ENCODE peak calls at places on chromosomes 16 and 17, in four cellular contexts. W is IMR-90, I is left lung, G is brain microvascular endothelial cell. Q is an unnamed sample.
A peak's percentile ranks its signal among the peaks of the same experiment; 100 is the strongest.

GRCh38 chr17:16975266-16975651 is 3.3 kb upstream of the TNFRSF13B start:
- DNase-seq in W (no peak), G (no peak), I (no peak), Q (no peak)

GRCh38 chr17:32833526-32833925 is 43.4 kb downstream of the MYO1D start:
- DNase-seq in G (no peak), W (no peak), I (no peak), Q (no peak)

GRCh38 chr16:66483689-66484452 is 56.8 kb downstream of the BEAN1 start:
- DNase-seq in W (peak; percentile 63), I (peak; percentile 97), G (peak; percentile 53), Q (peak; percentile 61)

GRCh38 chr16:66324785-66325184 is 41.7 kb upstream of the CDH5 start:
- DNase-seq in G (peak; percentile 28), W (no peak), I (no peak), Q (peak; percentile 6)

GRCh38 chr17:7740481-7741001 is 23.0 kb downstream of the DNAH2 start:
- DNase-seq in G (no peak), W (no peak), I (no peak), Q (no peak)

GRCh38 chr17:79235808-79236207 is 161.2 kb downstream of the ENGASE start:
- DNase-seq in W (no peak), I (no peak), G (no peak), Q (no peak)

GRCh38 chr16:79932564-79932963 is 332.0 kb upstream of the MAF start:
- DNase-seq in G (peak; percentile 49), W (no peak), I (no peak), Q (no peak)

GRCh38 chr16:80303691-80304090 is 237.1 kb upstream of the DYNLRB2 start:
- DNase-seq in I (no peak), G (no peak), W (no peak), Q (no peak)

GRCh38 chr17:63496177-63496576 is 19.3 kb downstream of the ACE start:
- DNase-seq in G (no peak), I (no peak), W (no peak), Q (no peak)

GRCh38 chr17:76820039-76820438 is 48.2 kb upstream of the MGAT5B start:
- DNase-seq in W (no peak), G (no peak), I (no peak), Q (no peak)

GRCh38 chr16:57711331-57711730 is 16.7 kb downstream of the DRC7 start:
- DNase-seq in W (no peak), G (no peak), I (no peak), Q (no peak)

GRCh38 chr17:9987779-9988585 is 82.9 kb upstream of the RCVRN start:
- DNase-seq in I (no peak), W (peak; percentile 21), G (no peak), Q (no peak)

GRCh38 chr16:75306102-75306762 is 54.8 kb upstream of the BCAR1 start:
- DNase-seq in W (peak; percentile 47), G (peak; percentile 52), I (no peak), Q (no peak)

GRCh38 chr16:74817851-74818250 is 43.2 kb upstream of the FA2H start:
- DNase-seq in G (no peak), W (no peak), I (no peak), Q (no peak)

GRCh38 chr17:45735488-45735887 is 48.6 kb upstream of the CRHR1 start:
- DNase-seq in G (no peak), I (no peak), W (no peak), Q (no peak)

GRCh38 chr17:8630227-8630801 is at the start of gene MYH10:
- DNase-seq in G (no peak), W (no peak), I (no peak), Q (no peak)

GRCh38 chr16:69930117-69930776 is 20.9 kb upstream of the CLEC18A start:
- DNase-seq in W (peak; percentile 60), G (peak; percentile 50), I (no peak), Q (peak; percentile 59)

GRCh38 chr17:79669861-79670260 is 59.0 kb upstream of the RBFOX3 start:
- DNase-seq in W (no peak), I (no peak), G (no peak), Q (no peak)

GRCh38 chr17:9401434-9401833 is 174.2 kb downstream of the STX8 start:
- DNase-seq in I (no peak), G (peak; percentile 49), W (peak; percentile 78), Q (peak; percentile 69)

GRCh38 chr17:28381141-28381825 is 9.8 kb downstream of the SARM1 start:
- DNase-seq in I (peak; percentile 87), W (no peak), G (no peak), Q (no peak)
- TF ChIP-seq CTCF in I (peak; percentile 19), W (no peak), G (peak; percentile 47), Q (peak; percentile 6)

DNA sequence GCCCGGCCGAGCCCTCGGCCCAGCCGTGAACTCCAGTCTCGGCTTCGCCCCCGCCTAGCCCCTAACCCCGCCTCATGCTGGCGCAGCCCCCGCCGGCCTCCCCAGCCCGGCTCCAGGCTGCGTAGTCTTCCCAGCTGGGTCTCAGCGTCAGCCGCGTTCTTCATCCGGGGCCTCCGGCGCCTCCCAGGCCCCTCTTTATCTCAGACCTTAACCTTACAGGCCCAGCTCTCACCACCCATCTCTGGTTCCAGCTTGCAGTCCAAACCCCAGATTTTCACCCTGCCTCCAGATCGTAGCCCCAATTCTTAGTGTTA is at the start of gene PROCA1:
- DNase-seq in G (no peak), I (peak; percentile 88), W (no peak), Q (no peak)
- H3K4me3 ChIP-seq in G (peak within 1 kb of the TSS; percentile 61), I (peak within 1 kb of the TSS; percentile 56), W (peak within 1 kb of the TSS; percentile 65), Q (peak within 1 kb of the TSS; percentile 65)

GRCh38 chr17:40241435-40241834 is 22.3 kb downstream of the WIPF2 start:
- DNase-seq in I (no peak), G (no peak), W (no peak), Q (no peak)

GRCh38 chr17:40247926-40248495 is 28.9 kb downstream of the WIPF2 start:
- DNase-seq in G (no peak), W (no peak), I (no peak), Q (no peak)

GRCh38 chr17:40243756-40244155 is 24.7 kb downstream of the WIPF2 start:
- DNase-seq in G (no peak), W (no peak), I (no peak), Q (peak; percentile 60)

GRCh38 chr17:40242774-40243173 is 23.7 kb downstream of the WIPF2 start:
- DNase-seq in I (no peak), G (no peak), W (no peak), Q (peak; percentile 46)

DNA sequence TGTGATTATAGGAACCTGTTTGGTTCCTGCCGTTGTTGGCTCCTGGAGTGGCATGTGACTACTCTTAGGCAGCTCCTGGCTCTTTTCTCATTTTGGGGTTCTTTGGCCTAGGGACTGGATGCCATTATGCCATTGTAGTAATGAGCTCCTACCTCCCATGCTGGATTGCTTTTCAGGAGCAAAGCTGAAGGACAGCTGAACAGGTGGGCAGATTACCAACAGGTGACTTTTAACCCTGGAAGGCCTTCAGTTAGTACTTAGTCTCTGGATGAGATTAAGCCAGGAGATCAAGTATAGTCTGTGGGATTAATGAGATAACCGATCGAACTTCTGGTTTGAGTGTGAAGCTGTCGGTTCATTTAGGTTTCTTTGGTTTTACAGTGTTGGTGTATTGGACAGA is 25.2 kb downstream of the WIPF2 start:
- DNase-seq in I (no peak), G (no peak), W (no peak), Q (no peak)
- TF ChIP-seq CTCF in I (no peak), G (no peak), W (no peak), Q (no peak)

GRCh38 chr16:425082-425718 is at the start of gene RAB11FIP3:
- DNase-seq in G (peak; percentile 40), I (peak; percentile 96), W (peak; percentile 77), Q (peak; percentile 70)

GRCh38 chr16:426115-426905 is 861 bp downstream of the RAB11FIP3 start:
- DNase-seq in G (no peak), W (no peak), I (peak; percentile 82), Q (no peak)

GRCh38 chr16:426906-427249 is 1.4 kb downstream of the RAB11FIP3 start:
- DNase-seq in I (peak; percentile 69), G (no peak), W (no peak), Q (no peak)

GRCh38 chr16:425740-426114 is 278 bp downstream of the RAB11FIP3 start:
- DNase-seq in G (no peak), W (no peak), I (no peak), Q (no peak)

GRCh38 chr16:427295-427694 is 1.8 kb downstream of the RAB11FIP3 start:
- DNase-seq in G (no peak), I (peak; percentile 25), W (no peak), Q (no peak)
- H3K4me3 ChIP-seq in G (peak overlapping the region; percentile 65), I (peak overlapping the region; percentile 78), W (peak overlapping the region; percentile 65), Q (peak overlapping the region; percentile 81)